ENCODE peak calls at places on chromosomes 6 and 20, in six cellular contexts. One of them, this sample, is unnamed.

GRCh38 chr6:154754152-154754551 is 20.9 kb downstream of the SCAF8 start:
- DNase-seq in astrocyte: peak
- DNase-seq in GM23338: no peak
- DNase-seq in psoas muscle: no peak
- DNase-seq in ascending aorta: no peak
- DNase-seq in ovary: no peak
- DNase-seq in this sample: no peak

GRCh38 chr6:118288355-118289124 is 259.6 kb upstream of the PLN start:
- DNase-seq in psoas muscle: no peak
- DNase-seq in GM23338: peak
- DNase-seq in ovary: no peak
- DNase-seq in astrocyte: peak
- DNase-seq in ascending aorta: no peak
- DNase-seq in this sample: no peak

GRCh38 chr6:136517002-136517401 is 33.2 kb downstream of the MAP7 start:
- DNase-seq in GM23338: no peak
- DNase-seq in astrocyte: no peak
- DNase-seq in psoas muscle: no peak
- DNase-seq in ovary: no peak
- DNase-seq in ascending aorta: no peak
- DNase-seq in this sample: no peak

GRCh38 chr20:42082611-42083010 is 464.4 kb upstream of the CHD6 start:
- DNase-seq in ascending aorta: no peak
- DNase-seq in GM23338: no peak
- DNase-seq in astrocyte: no peak
- DNase-seq in psoas muscle: peak
- DNase-seq in ovary: peak
- DNase-seq in this sample: no peak

GRCh38 chr6:8499540-8499939 is 64.2 kb upstream of the SLC35B3 start:
- DNase-seq in GM23338: peak
- DNase-seq in psoas muscle: no peak
- DNase-seq in ovary: no peak
- DNase-seq in ascending aorta: no peak
- DNase-seq in astrocyte: no peak
- DNase-seq in this sample: no peak

GRCh38 chr20:64001607-64002011 is 20.7 kb downstream of the PRPF6 start:
- DNase-seq in astrocyte: peak
- DNase-seq in GM23338: no peak
- DNase-seq in ovary: no peak
- DNase-seq in ascending aorta: no peak
- DNase-seq in psoas muscle: no peak
- DNase-seq in this sample: no peak

GRCh38 chr20:58639182-58640146 is 11.6 kb upstream of the STX16 start:
- DNase-seq in GM23338: no peak
- DNase-seq in astrocyte: no peak
- DNase-seq in ascending aorta: peak
- DNase-seq in psoas muscle: no peak
- DNase-seq in ovary: no peak
- DNase-seq in this sample: no peak

GRCh38 chr20:43538855-43539700 is 19.7 kb upstream of the SGK2 start:
- DNase-seq in ascending aorta: no peak
- DNase-seq in psoas muscle: no peak
- DNase-seq in ovary: no peak
- DNase-seq in astrocyte: no peak
- DNase-seq in GM23338: no peak
- DNase-seq in this sample: peak

GRCh38 chr6:45367999-45368398 is 9.7 kb downstream of the SUPT3H start:
- DNase-seq in astrocyte: no peak
- DNase-seq in psoas muscle: no peak
- DNase-seq in ascending aorta: no peak
- DNase-seq in ovary: no peak
- DNase-seq in GM23338: no peak
- DNase-seq in this sample: no peak

GRCh38 chr6:162904069-162904663 is 176.4 kb downstream of the PACRG start:
- DNase-seq in ovary: no peak
- DNase-seq in psoas muscle: no peak
- DNase-seq in astrocyte: no peak
- DNase-seq in ascending aorta: no peak
- DNase-seq in GM23338: no peak
- DNase-seq in this sample: no peak

GRCh38 chr20:60535211-60535610 is 577.0 kb downstream of the CDH26 start:
- DNase-seq in GM23338: no peak
- DNase-seq in astrocyte: no peak
- DNase-seq in ascending aorta: no peak
- DNase-seq in ovary: no peak
- DNase-seq in psoas muscle: no peak
- DNase-seq in this sample: no peak

GRCh38 chr6:35023601-35024000 is 117.5 kb downstream of the TCP11 start:
- DNase-seq in ascending aorta: no peak
- DNase-seq in ovary: no peak
- DNase-seq in GM23338: no peak
- DNase-seq in psoas muscle: no peak
- DNase-seq in astrocyte: no peak
- DNase-seq in this sample: no peak

GRCh38 chr6:35027807-35028206 is 113.3 kb downstream of the TCP11 start:
- DNase-seq in GM23338: no peak
- DNase-seq in psoas muscle: no peak
- DNase-seq in ascending aorta: no peak
- DNase-seq in ovary: no peak
- DNase-seq in astrocyte: no peak
- DNase-seq in this sample: no peak

GRCh38 chr6:35024601-35025054 is 116.5 kb downstream of the TCP11 start:
- DNase-seq in ovary: no peak
- DNase-seq in ascending aorta: peak
- DNase-seq in astrocyte: peak
- DNase-seq in GM23338: peak
- DNase-seq in psoas muscle: peak
- DNase-seq in this sample: no peak

GRCh38 chr6:35026434-35027222 is 114.5 kb downstream of the TCP11 start:
- DNase-seq in GM23338: no peak
- DNase-seq in astrocyte: peak
- DNase-seq in ascending aorta: no peak
- DNase-seq in ovary: no peak
- DNase-seq in psoas muscle: no peak
- DNase-seq in this sample: no peak

DNA sequence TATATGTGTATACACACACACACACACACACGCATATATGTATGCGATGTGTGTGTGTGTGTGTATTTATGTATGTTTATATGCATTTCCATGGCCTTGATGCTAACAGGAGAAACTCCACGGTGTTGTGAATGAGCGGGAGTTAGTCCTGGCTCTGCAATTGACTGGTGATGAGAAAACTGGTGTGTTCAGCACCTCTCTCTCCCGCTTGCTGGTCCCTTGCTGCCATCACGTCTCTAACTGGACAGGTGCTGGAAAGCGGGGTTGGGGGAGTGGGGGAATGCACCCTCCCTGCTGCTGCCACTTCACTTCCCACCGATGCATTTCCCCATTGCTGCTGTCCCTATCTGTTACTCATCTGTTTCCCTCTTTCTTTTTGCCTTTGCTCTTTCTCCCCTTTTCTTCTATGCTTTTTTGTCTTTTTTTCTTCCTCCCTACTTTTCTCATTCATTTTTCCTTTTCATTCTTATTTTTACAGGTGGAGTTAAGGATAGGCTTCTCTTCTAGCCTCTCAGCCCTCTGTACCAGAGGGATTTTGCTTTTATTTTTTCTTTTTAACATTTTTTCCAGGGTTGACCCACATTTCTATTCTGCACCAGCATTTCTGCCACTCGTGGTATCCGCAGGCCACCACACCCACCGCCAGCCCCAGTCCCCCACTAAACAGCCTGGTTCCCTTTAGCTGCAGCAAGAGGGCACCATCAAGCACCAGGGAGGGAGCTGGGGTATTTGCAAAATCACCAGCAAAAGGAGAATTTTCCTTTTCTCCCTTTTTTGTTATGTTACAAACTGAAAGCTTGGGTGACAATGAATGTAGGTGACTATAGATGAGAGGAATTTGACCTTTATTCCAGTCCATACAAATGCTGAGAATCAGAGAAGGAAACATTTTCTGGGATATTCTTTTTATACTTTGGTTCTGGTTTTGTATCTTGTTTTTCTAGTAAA is 115.6 kb downstream of the TCP11 start:
- DNase-seq in ovary: no peak
- DNase-seq in psoas muscle: no peak
- DNase-seq in ascending aorta: no peak
- DNase-seq in GM23338: peak
- DNase-seq in astrocyte: no peak
- DNase-seq in this sample: no peak
- H3K4me3 ChIP-seq in ovary: no peak
- H3K4me3 ChIP-seq in psoas muscle: no peak
- H3K4me3 ChIP-seq in ascending aorta: peak
- H3K4me3 ChIP-seq in GM23338: no peak
- H3K4me3 ChIP-seq in astrocyte: no peak
- H3K4me3 ChIP-seq in this sample: no peak

DNA sequence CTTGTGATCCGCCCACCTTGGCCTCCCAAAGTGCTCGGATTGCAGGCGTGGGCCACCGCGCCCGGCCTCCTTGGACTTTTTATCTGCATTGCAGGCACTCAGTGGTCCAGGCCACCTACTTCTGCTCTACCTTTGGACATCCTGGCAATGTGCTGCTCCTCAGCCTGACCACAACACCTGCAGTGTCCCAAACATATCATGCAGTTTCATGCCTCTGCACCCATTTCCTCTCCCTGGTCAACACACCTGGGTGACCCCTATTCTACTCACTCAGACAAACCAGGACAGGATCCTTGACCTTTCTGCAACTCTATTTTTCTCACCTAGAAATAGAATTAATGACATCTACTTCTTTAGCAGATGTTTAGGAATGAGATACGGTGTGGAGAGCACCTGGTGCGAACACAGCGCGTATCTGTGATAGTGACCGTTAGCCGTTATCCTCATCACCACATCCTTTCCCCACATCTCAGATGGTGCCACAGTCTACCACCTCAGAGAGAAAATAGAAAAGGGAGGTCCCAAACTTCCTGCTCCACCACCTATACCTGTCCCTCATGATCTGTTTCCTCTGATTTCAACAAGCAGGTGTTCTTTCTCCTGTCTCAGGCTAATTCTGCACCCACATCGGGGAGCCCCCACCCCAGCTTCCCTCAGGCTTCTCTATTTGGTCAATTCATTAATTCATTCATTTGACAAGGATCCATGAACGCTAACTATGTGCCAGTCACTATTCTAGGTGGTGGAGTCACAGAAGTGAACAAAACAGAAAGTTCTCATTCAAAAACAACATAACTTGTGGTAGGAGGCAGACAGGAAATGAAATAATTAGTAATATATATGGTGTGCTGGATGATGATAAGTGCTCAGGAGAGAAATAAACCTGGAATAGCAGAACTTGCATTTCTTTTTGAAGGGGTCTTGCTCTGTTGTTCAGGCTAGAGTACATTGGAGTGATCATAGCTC is 4.3 kb upstream of the BTN3A2 start:
- DNase-seq in astrocyte: no peak
- DNase-seq in ovary: no peak
- DNase-seq in GM23338: no peak
- DNase-seq in psoas muscle: no peak
- DNase-seq in ascending aorta: no peak
- DNase-seq in this sample: no peak
- H3K27ac ChIP-seq in astrocyte: no peak
- H3K27ac ChIP-seq in ovary: no peak
- H3K27ac ChIP-seq in GM23338: no peak
- H3K27ac ChIP-seq in psoas muscle: no peak
- H3K27ac ChIP-seq in ascending aorta: no peak
- H3K27ac ChIP-seq in this sample: no peak

GRCh38 chr6:144033816-144034540 is 25.9 kb upstream of the PLAGL1 start:
- DNase-seq in psoas muscle: no peak
- DNase-seq in ovary: no peak
- DNase-seq in astrocyte: peak
- DNase-seq in ascending aorta: no peak
- DNase-seq in GM23338: no peak
- DNase-seq in this sample: no peak

GRCh38 chr6:144036064-144036873 is 28.2 kb upstream of the PLAGL1 start:
- DNase-seq in ascending aorta: no peak
- DNase-seq in GM23338: peak
- DNase-seq in astrocyte: no peak
- DNase-seq in psoas muscle: no peak
- DNase-seq in ovary: no peak
- DNase-seq in this sample: peak
- TF ChIP-seq CTCF in ascending aorta: no peak
- TF ChIP-seq CTCF in GM23338: peak
- TF ChIP-seq CTCF in astrocyte: no peak
- TF ChIP-seq CTCF in psoas muscle: no peak
- TF ChIP-seq CTCF in ovary: no peak
- TF ChIP-seq CTCF in this sample: no peak

DNA sequence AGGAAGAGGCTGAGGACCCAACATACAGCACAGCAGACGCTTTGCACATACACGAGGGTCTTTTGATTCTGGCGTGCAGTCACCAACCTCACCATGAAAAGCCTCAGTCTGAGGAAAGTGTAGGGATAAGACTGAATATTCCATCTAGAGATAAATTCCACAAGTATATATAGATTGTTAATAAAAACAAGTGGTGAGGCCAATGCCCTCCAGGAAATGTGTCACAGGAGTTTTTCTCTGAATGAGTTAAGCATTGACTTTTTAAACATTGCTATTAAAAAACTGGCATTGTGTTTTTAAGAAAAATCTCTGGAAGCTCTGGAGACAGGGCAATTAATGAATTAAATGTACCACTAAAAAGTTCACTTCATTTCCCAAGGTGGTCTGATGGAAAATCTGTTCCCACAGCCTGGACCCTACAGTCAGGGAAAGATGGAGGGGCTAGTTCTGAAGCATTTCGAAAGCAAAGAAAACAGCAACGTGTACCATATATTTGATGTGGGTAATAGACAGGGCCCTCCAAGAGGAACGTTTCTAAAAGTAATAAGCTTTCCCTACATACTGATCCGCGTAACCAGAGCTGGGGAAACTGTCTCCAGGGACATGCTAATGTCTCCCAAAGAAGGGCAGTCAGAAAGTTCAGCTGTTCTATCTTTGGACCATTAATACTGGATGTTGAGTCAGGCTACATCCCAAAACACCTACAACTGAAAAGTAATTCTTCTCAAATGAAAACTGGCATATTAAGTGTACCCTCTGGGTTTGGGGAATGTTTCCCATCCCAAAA is 301.1 kb downstream of the FOXC1 start:
- DNase-seq in psoas muscle: no peak
- DNase-seq in ascending aorta: no peak
- DNase-seq in GM23338: no peak
- DNase-seq in astrocyte: no peak
- DNase-seq in ovary: no peak
- DNase-seq in this sample: no peak
- H3K4me3 ChIP-seq in psoas muscle: no peak
- H3K4me3 ChIP-seq in ascending aorta: peak
- H3K4me3 ChIP-seq in GM23338: no peak
- H3K4me3 ChIP-seq in astrocyte: no peak
- H3K4me3 ChIP-seq in ovary: no peak
- H3K4me3 ChIP-seq in this sample: no peak

This sample was measured in right lobe of liver.